ENCODE peak calls at places on chromosome 19, in five cellular contexts. R is PC-3, Z is memory B cell, T is anterior cingulate cortex, V is ureter. U is an unnamed sample.

GRCh38 chr19:52626915-52627314 is 11.2 kb downstream of the ZNF83 start:
- DNase-seq in Z (no peak), V (no peak), T (no peak), R (no peak), U (no peak)

GRCh38 chr19:51086153-51086850 is 3.6 kb upstream of the KLK14 start:
- DNase-seq in R (no peak), V (no peak), T (no peak), Z (no peak), U (no peak)

GRCh38 chr19:7010722-7011593 is 10.3 kb downstream of the MBD3L2B start:
- DNase-seq in R (no peak), T (no peak), V (no peak), Z (no peak), U (peak; percentile 21)

GRCh38 chr19:41114132-41114531 is at the start of gene CYP2F1:
- DNase-seq in R (no peak), Z (no peak), V (no peak), T (no peak), U (no peak)

GRCh38 chr19:30638889-30639288 is 266.7 kb downstream of the ZNF536 start:
- DNase-seq in T (no peak), R (no peak), V (no peak), Z (no peak), U (no peak)

GRCh38 chr19:49588370-49589122 is 2.4 kb upstream of the PRR12 start:
- DNase-seq in Z (no peak), T (no peak), V (no peak), R (no peak), U (no peak)

GRCh38 chr19:33399745-33400681 is 26.5 kb downstream of the CEBPG start:
- DNase-seq in R (no peak), T (no peak), Z (no peak), V (no peak), U (no peak)

GRCh38 chr19:6070179-6071102 is 39.9 kb downstream of the RFX2 start:
- DNase-seq in R (no peak), Z (no peak), T (no peak), V (peak; percentile 22), U (peak; percentile 16)

GRCh38 chr19:35157431-35157830 is 2.9 kb downstream of the FXYD5 start:
- DNase-seq in V (no peak), R (no peak), T (no peak), Z (no peak), U (no peak)